ENCODE peak calls at places on chromosomes 4 and X, in four cellular contexts. One of them, this sample, is unnamed.

GRCh38 chr4:69546121-69546520 is 50.4 kb upstream of the UGT2B4 start:
- DNase-seq in NCI-H1436: no peak
- DNase-seq in fibroblast of pulmonary artery: peak
- DNase-seq in NCI-H69: no peak
- DNase-seq in this sample: no peak

GRCh38 chrX:115609621-115610020 is 48.6 kb downstream of the PLS3 start:
- DNase-seq in fibroblast of pulmonary artery: no peak
- DNase-seq in NCI-H69: peak
- DNase-seq in NCI-H1436: no peak
- DNase-seq in this sample: no peak

GRCh38 chr4:78395642-78396041 is 155.9 kb upstream of the ANXA3 start:
- DNase-seq in NCI-H1436: no peak
- DNase-seq in NCI-H69: no peak
- DNase-seq in fibroblast of pulmonary artery: no peak
- DNase-seq in this sample: no peak

GRCh38 chrX:146054311-146054710 is 236.7 kb downstream of the SLITRK2 start:
- DNase-seq in NCI-H69: no peak
- DNase-seq in NCI-H1436: no peak
- DNase-seq in fibroblast of pulmonary artery: no peak
- DNase-seq in this sample: no peak

GRCh38 chrX:40132751-40133150 is 35.0 kb upstream of the BCOR start:
- DNase-seq in NCI-H69: no peak
- DNase-seq in NCI-H1436: no peak
- DNase-seq in fibroblast of pulmonary artery: peak
- DNase-seq in this sample: no peak

GRCh38 chr4:58776627-58777026 is 1666.4 kb upstream of the IGFBP7 start:
- DNase-seq in NCI-H1436: no peak
- DNase-seq in fibroblast of pulmonary artery: peak
- DNase-seq in NCI-H69: no peak
- DNase-seq in this sample: no peak

GRCh38 chr4:183011213-183011907 is 87.7 kb upstream of the WWC2 start:
- DNase-seq in fibroblast of pulmonary artery: peak
- DNase-seq in NCI-H69: no peak
- DNase-seq in NCI-H1436: no peak
- DNase-seq in this sample: no peak

GRCh38 chrX:133781174-133781573 is 204.2 kb downstream of the GPC3 start:
- DNase-seq in NCI-H69: peak
- DNase-seq in fibroblast of pulmonary artery: no peak
- DNase-seq in NCI-H1436: no peak
- DNase-seq in this sample: no peak

GRCh38 chr4:183846951-183847350 is 58.2 kb upstream of the STOX2 start:
- DNase-seq in NCI-H1436: no peak
- DNase-seq in NCI-H69: no peak
- DNase-seq in fibroblast of pulmonary artery: no peak
- DNase-seq in this sample: no peak

GRCh38 chrX:55119271-55119670 is 30.5 kb downstream of the PAGE2 start:
- DNase-seq in fibroblast of pulmonary artery: no peak
- DNase-seq in NCI-H69: no peak
- DNase-seq in NCI-H1436: no peak
- DNase-seq in this sample: no peak

GRCh38 chr4:121072080-121072835 is at the start of gene NDNF:
- DNase-seq in fibroblast of pulmonary artery: peak
- DNase-seq in NCI-H1436: peak
- DNase-seq in NCI-H69: peak
- DNase-seq in this sample: peak

GRCh38 chr4:17494258-17494657 is 17.6 kb downstream of the QDPR start:
- DNase-seq in fibroblast of pulmonary artery: peak
- DNase-seq in NCI-H1436: no peak
- DNase-seq in NCI-H69: peak
- DNase-seq in this sample: no peak

GRCh38 chr4:174672276-174672675 is 150.0 kb upstream of the HPGD start:
- DNase-seq in NCI-H1436: no peak
- DNase-seq in fibroblast of pulmonary artery: no peak
- DNase-seq in NCI-H69: no peak
- DNase-seq in this sample: no peak

GRCh38 chrX:1592128-1592862 is 891 bp downstream of the AKAP17A start:
- DNase-seq in NCI-H1436: no peak
- DNase-seq in NCI-H69: peak
- DNase-seq in fibroblast of pulmonary artery: peak
- DNase-seq in this sample: no peak

GRCh38 chr4:74793757-74794340 is 474 bp downstream of the BTC start:
- DNase-seq in NCI-H69: peak
- DNase-seq in NCI-H1436: peak
- DNase-seq in fibroblast of pulmonary artery: peak
- DNase-seq in this sample: peak

GRCh38 chr4:54651050-54651449 is 6.7 kb upstream of the KIT start:
- DNase-seq in NCI-H69: peak
- DNase-seq in fibroblast of pulmonary artery: no peak
- DNase-seq in NCI-H1436: no peak
- DNase-seq in this sample: no peak

GRCh38 chrX:20802036-20802435 is 535.3 kb upstream of the RPS6KA3 start:
- DNase-seq in NCI-H69: no peak
- DNase-seq in fibroblast of pulmonary artery: no peak
- DNase-seq in NCI-H1436: no peak
- DNase-seq in this sample: no peak

GRCh38 chr4:21102667-21103066 is 402.4 kb downstream of the PACRGL start:
- DNase-seq in NCI-H69: no peak
- DNase-seq in fibroblast of pulmonary artery: no peak
- DNase-seq in NCI-H1436: no peak
- DNase-seq in this sample: no peak

GRCh38 chr4:5033266-5033945 is 14.1 kb upstream of the CYTL1 start:
- DNase-seq in fibroblast of pulmonary artery: peak
- DNase-seq in NCI-H1436: no peak
- DNase-seq in NCI-H69: no peak
- DNase-seq in this sample: no peak

GRCh38 chr4:23932935-23933334 is 43.1 kb upstream of the PPARGC1A start:
- DNase-seq in fibroblast of pulmonary artery: peak
- DNase-seq in NCI-H69: no peak
- DNase-seq in NCI-H1436: no peak
- DNase-seq in this sample: no peak

GRCh38 chrX:129957241-129958099 is 25.0 kb upstream of the BCORL1 start:
- DNase-seq in NCI-H69: peak
- DNase-seq in fibroblast of pulmonary artery: peak
- DNase-seq in NCI-H1436: no peak
- DNase-seq in this sample: peak

GRCh38 chr4:63563288-63564014 is 845.8 kb downstream of the TECRL start:
- DNase-seq in NCI-H69: peak
- DNase-seq in fibroblast of pulmonary artery: no peak
- DNase-seq in NCI-H1436: no peak
- DNase-seq in this sample: peak